ENCODE peak calls at places on chromosomes 6 and 20, in seven cellular contexts. One of them, this sample, is unnamed.

GRCh38 chr6:15017251-15017650 is 228.6 kb upstream of the JARID2 start:
- DNase-seq in left lung: no peak
- DNase-seq in ascending aorta: no peak
- DNase-seq in hepatocyte: peak
- DNase-seq in CD4-positive, alpha-beta T cell: no peak
- DNase-seq in brain microvascular endothelial cell: peak
- DNase-seq in mammary epithelial cell: no peak
- DNase-seq in this sample: no peak

GRCh38 chr6:129567374-129567773 is 142.6 kb downstream of the ARHGAP18 start:
- DNase-seq in left lung: no peak
- DNase-seq in ascending aorta: no peak
- DNase-seq in hepatocyte: peak
- DNase-seq in CD4-positive, alpha-beta T cell: no peak
- DNase-seq in brain microvascular endothelial cell: peak
- DNase-seq in mammary epithelial cell: no peak
- DNase-seq in this sample: no peak

GRCh38 chr20:31670371-31671228 is 32.9 kb downstream of the COX4I2 start:
- DNase-seq in left lung: no peak
- DNase-seq in ascending aorta: peak
- DNase-seq in hepatocyte: no peak
- DNase-seq in CD4-positive, alpha-beta T cell: no peak
- DNase-seq in brain microvascular endothelial cell: peak
- DNase-seq in mammary epithelial cell: no peak
- DNase-seq in this sample: no peak

GRCh38 chr6:136607204-136607931 is 57.1 kb upstream of the MAP7 start:
- DNase-seq in left lung: no peak
- DNase-seq in ascending aorta: no peak
- DNase-seq in hepatocyte: no peak
- DNase-seq in CD4-positive, alpha-beta T cell: no peak
- DNase-seq in brain microvascular endothelial cell: no peak
- DNase-seq in mammary epithelial cell: peak
- DNase-seq in this sample: no peak

GRCh38 chr6:925656-926213 is 232.8 kb upstream of the EXOC2 start:
- DNase-seq in left lung: no peak
- DNase-seq in ascending aorta: no peak
- DNase-seq in hepatocyte: no peak
- DNase-seq in CD4-positive, alpha-beta T cell: no peak
- DNase-seq in brain microvascular endothelial cell: no peak
- DNase-seq in mammary epithelial cell: peak
- DNase-seq in this sample: no peak

GRCh38 chr6:70852667-70853246 is 104.1 kb downstream of the B3GAT2 start:
- DNase-seq in left lung: no peak
- DNase-seq in ascending aorta: no peak
- DNase-seq in hepatocyte: no peak
- DNase-seq in CD4-positive, alpha-beta T cell: no peak
- DNase-seq in brain microvascular endothelial cell: no peak
- DNase-seq in mammary epithelial cell: no peak
- DNase-seq in this sample: no peak

GRCh38 chr6:116447052-116447451 is 14.1 kb upstream of the CALHM6 start:
- DNase-seq in left lung: no peak
- DNase-seq in ascending aorta: no peak
- DNase-seq in hepatocyte: no peak
- DNase-seq in CD4-positive, alpha-beta T cell: no peak
- DNase-seq in brain microvascular endothelial cell: peak
- DNase-seq in mammary epithelial cell: no peak
- DNase-seq in this sample: no peak

GRCh38 chr6:47047479-47048411 is 5.6 kb upstream of the ADGRF1 start:
- DNase-seq in left lung: no peak
- DNase-seq in ascending aorta: peak
- DNase-seq in hepatocyte: peak
- DNase-seq in CD4-positive, alpha-beta T cell: no peak
- DNase-seq in brain microvascular endothelial cell: peak
- DNase-seq in mammary epithelial cell: peak
- DNase-seq in this sample: peak

GRCh38 chr6:138909511-138909910 is 78.5 kb downstream of the REPS1 start:
- DNase-seq in left lung: no peak
- DNase-seq in ascending aorta: no peak
- DNase-seq in hepatocyte: no peak
- DNase-seq in CD4-positive, alpha-beta T cell: no peak
- DNase-seq in brain microvascular endothelial cell: no peak
- DNase-seq in mammary epithelial cell: no peak
- DNase-seq in this sample: no peak

GRCh38 chr6:33672808-33673207 is 38.7 kb downstream of the UQCC2 start:
- DNase-seq in left lung: no peak
- DNase-seq in ascending aorta: peak
- DNase-seq in hepatocyte: peak
- DNase-seq in CD4-positive, alpha-beta T cell: no peak
- DNase-seq in brain microvascular endothelial cell: peak
- DNase-seq in mammary epithelial cell: peak
- DNase-seq in this sample: no peak

GRCh38 chr6:30260036-30260504 is 46.9 kb upstream of the TRIM26 start:
- DNase-seq in left lung: peak
- DNase-seq in ascending aorta: no peak
- DNase-seq in hepatocyte: peak
- DNase-seq in CD4-positive, alpha-beta T cell: no peak
- DNase-seq in brain microvascular endothelial cell: no peak
- DNase-seq in mammary epithelial cell: no peak
- DNase-seq in this sample: no peak

GRCh38 chr20:43669332-43669731 is 2.4 kb downstream of the MYBL2 start:
- DNase-seq in left lung: no peak
- DNase-seq in ascending aorta: no peak
- DNase-seq in hepatocyte: no peak
- DNase-seq in CD4-positive, alpha-beta T cell: no peak
- DNase-seq in brain microvascular endothelial cell: peak
- DNase-seq in mammary epithelial cell: peak
- DNase-seq in this sample: no peak

GRCh38 chr6:148857817-148858390 is 111.1 kb downstream of the UST start:
- DNase-seq in left lung: no peak
- DNase-seq in ascending aorta: no peak
- DNase-seq in hepatocyte: no peak
- DNase-seq in CD4-positive, alpha-beta T cell: no peak
- DNase-seq in brain microvascular endothelial cell: peak
- DNase-seq in mammary epithelial cell: peak
- DNase-seq in this sample: no peak

GRCh38 chr6:112331306-112331705 is 15.8 kb upstream of the RFPL4B start:
- DNase-seq in left lung: no peak
- DNase-seq in ascending aorta: no peak
- DNase-seq in hepatocyte: no peak
- DNase-seq in CD4-positive, alpha-beta T cell: no peak
- DNase-seq in brain microvascular endothelial cell: no peak
- DNase-seq in mammary epithelial cell: peak
- DNase-seq in this sample: no peak

GRCh38 chr6:112332274-112332673 is 14.9 kb upstream of the RFPL4B start:
- DNase-seq in left lung: no peak
- DNase-seq in ascending aorta: no peak
- DNase-seq in hepatocyte: no peak
- DNase-seq in CD4-positive, alpha-beta T cell: no peak
- DNase-seq in brain microvascular endothelial cell: no peak
- DNase-seq in mammary epithelial cell: no peak
- DNase-seq in this sample: no peak

GRCh38 chr6:112330877-112331260 is 16.3 kb upstream of the RFPL4B start:
- DNase-seq in left lung: no peak
- DNase-seq in ascending aorta: no peak
- DNase-seq in hepatocyte: no peak
- DNase-seq in CD4-positive, alpha-beta T cell: no peak
- DNase-seq in brain microvascular endothelial cell: no peak
- DNase-seq in mammary epithelial cell: no peak
- DNase-seq in this sample: no peak

GRCh38 chr6:112325449-112325848 is 21.7 kb upstream of the RFPL4B start:
- DNase-seq in left lung: no peak
- DNase-seq in ascending aorta: no peak
- DNase-seq in hepatocyte: no peak
- DNase-seq in CD4-positive, alpha-beta T cell: no peak
- DNase-seq in brain microvascular endothelial cell: no peak
- DNase-seq in mammary epithelial cell: no peak
- DNase-seq in this sample: no peak

GRCh38 chr6:112330071-112330876 is 16.9 kb upstream of the RFPL4B start:
- DNase-seq in left lung: no peak
- DNase-seq in ascending aorta: no peak
- DNase-seq in hepatocyte: no peak
- DNase-seq in CD4-positive, alpha-beta T cell: no peak
- DNase-seq in brain microvascular endothelial cell: no peak
- DNase-seq in mammary epithelial cell: peak
- DNase-seq in this sample: no peak
- TF ChIP-seq CTCF in left lung: no peak
- TF ChIP-seq CTCF in ascending aorta: no peak
- TF ChIP-seq CTCF in hepatocyte: no peak
- TF ChIP-seq CTCF in CD4-positive, alpha-beta T cell: no peak
- TF ChIP-seq CTCF in brain microvascular endothelial cell: peak
- TF ChIP-seq CTCF in mammary epithelial cell: peak
- TF ChIP-seq CTCF in this sample: no peak

GRCh38 chr20:63172726-63173125 is 43.2 kb downstream of the YTHDF1 start:
- DNase-seq in left lung: no peak
- DNase-seq in ascending aorta: no peak
- DNase-seq in hepatocyte: no peak
- DNase-seq in CD4-positive, alpha-beta T cell: no peak
- DNase-seq in brain microvascular endothelial cell: no peak
- DNase-seq in mammary epithelial cell: no peak
- DNase-seq in this sample: no peak
- TF ChIP-seq CTCF in left lung: no peak
- TF ChIP-seq CTCF in ascending aorta: no peak
- TF ChIP-seq CTCF in hepatocyte: no peak
- TF ChIP-seq CTCF in CD4-positive, alpha-beta T cell: no peak
- TF ChIP-seq CTCF in brain microvascular endothelial cell: peak
- TF ChIP-seq CTCF in mammary epithelial cell: peak
- TF ChIP-seq CTCF in this sample: no peak

DNA sequence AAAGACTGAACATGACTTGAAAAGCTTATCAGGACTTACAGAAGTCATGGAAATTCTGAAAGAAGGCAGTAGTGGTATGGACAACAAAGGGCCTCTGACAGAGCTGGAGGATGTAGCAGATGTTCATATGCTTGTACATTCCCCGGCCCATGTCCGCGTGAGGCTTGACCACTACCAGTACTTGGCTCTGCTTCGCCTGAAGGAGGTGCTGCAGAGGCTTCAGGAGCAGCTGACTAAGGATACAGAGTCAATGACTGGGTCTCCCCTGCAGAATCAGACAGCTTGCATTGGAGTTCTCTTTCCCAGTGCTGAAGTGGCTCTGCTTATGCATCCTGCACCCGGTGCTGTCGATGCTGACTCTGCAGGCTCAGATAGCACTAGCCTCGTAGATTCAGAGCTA is 29.2 kb downstream of the TAF11 start:
- DNase-seq in left lung: no peak
- DNase-seq in ascending aorta: no peak
- DNase-seq in hepatocyte: no peak
- DNase-seq in CD4-positive, alpha-beta T cell: no peak
- DNase-seq in brain microvascular endothelial cell: no peak
- DNase-seq in mammary epithelial cell: no peak
- DNase-seq in this sample: no peak
- TF ChIP-seq CTCF in left lung: no peak
- TF ChIP-seq CTCF in ascending aorta: no peak
- TF ChIP-seq CTCF in hepatocyte: no peak
- TF ChIP-seq CTCF in CD4-positive, alpha-beta T cell: no peak
- TF ChIP-seq CTCF in brain microvascular endothelial cell: peak
- TF ChIP-seq CTCF in mammary epithelial cell: no peak
- TF ChIP-seq CTCF in this sample: no peak

GRCh38 chr20:33162753-33163152 is 5.2 kb upstream of the BPIFA2 start:
- DNase-seq in left lung: no peak
- DNase-seq in ascending aorta: no peak
- DNase-seq in hepatocyte: no peak
- DNase-seq in CD4-positive, alpha-beta T cell: no peak
- DNase-seq in brain microvascular endothelial cell: no peak
- DNase-seq in mammary epithelial cell: no peak
- DNase-seq in this sample: no peak
- TF ChIP-seq CTCF in left lung: no peak
- TF ChIP-seq CTCF in ascending aorta: no peak
- TF ChIP-seq CTCF in hepatocyte: no peak
- TF ChIP-seq CTCF in CD4-positive, alpha-beta T cell: no peak
- TF ChIP-seq CTCF in brain microvascular endothelial cell: no peak
- TF ChIP-seq CTCF in mammary epithelial cell: no peak
- TF ChIP-seq CTCF in this sample: no peak

GRCh38 chr6:56803594-56803993 is 151.3 kb upstream of the BEND6 start:
- DNase-seq in left lung: no peak
- DNase-seq in ascending aorta: no peak
- DNase-seq in hepatocyte: no peak
- DNase-seq in CD4-positive, alpha-beta T cell: no peak
- DNase-seq in brain microvascular endothelial cell: peak
- DNase-seq in mammary epithelial cell: no peak
- DNase-seq in this sample: no peak

GRCh38 chr6:56806368-56806767 is 148.5 kb upstream of the BEND6 start:
- DNase-seq in left lung: no peak
- DNase-seq in ascending aorta: no peak
- DNase-seq in hepatocyte: no peak
- DNase-seq in CD4-positive, alpha-beta T cell: no peak
- DNase-seq in brain microvascular endothelial cell: no peak
- DNase-seq in mammary epithelial cell: no peak
- DNase-seq in this sample: no peak

GRCh38 chr6:56804996-56805395 is 149.9 kb upstream of the BEND6 start:
- DNase-seq in left lung: no peak
- DNase-seq in ascending aorta: no peak
- DNase-seq in hepatocyte: no peak
- DNase-seq in CD4-positive, alpha-beta T cell: no peak
- DNase-seq in brain microvascular endothelial cell: peak
- DNase-seq in mammary epithelial cell: peak
- DNase-seq in this sample: no peak

GRCh38 chr6:56799966-56800365 is 154.9 kb upstream of the BEND6 start:
- DNase-seq in left lung: no peak
- DNase-seq in ascending aorta: no peak
- DNase-seq in hepatocyte: no peak
- DNase-seq in CD4-positive, alpha-beta T cell: no peak
- DNase-seq in brain microvascular endothelial cell: no peak
- DNase-seq in mammary epithelial cell: no peak
- DNase-seq in this sample: no peak

GRCh38 chr6:56802570-56802969 is 152.3 kb upstream of the BEND6 start:
- DNase-seq in left lung: no peak
- DNase-seq in ascending aorta: no peak
- DNase-seq in hepatocyte: no peak
- DNase-seq in CD4-positive, alpha-beta T cell: no peak
- DNase-seq in brain microvascular endothelial cell: peak
- DNase-seq in mammary epithelial cell: peak
- DNase-seq in this sample: no peak
- TF ChIP-seq CTCF in left lung: no peak
- TF ChIP-seq CTCF in ascending aorta: no peak
- TF ChIP-seq CTCF in hepatocyte: no peak
- TF ChIP-seq CTCF in CD4-positive, alpha-beta T cell: no peak
- TF ChIP-seq CTCF in brain microvascular endothelial cell: no peak
- TF ChIP-seq CTCF in mammary epithelial cell: no peak
- TF ChIP-seq CTCF in this sample: no peak

GRCh38 chr6:24564081-24564480 is 69.3 kb downstream of the ALDH5A1 start:
- DNase-seq in left lung: no peak
- DNase-seq in ascending aorta: no peak
- DNase-seq in hepatocyte: no peak
- DNase-seq in CD4-positive, alpha-beta T cell: no peak
- DNase-seq in brain microvascular endothelial cell: no peak
- DNase-seq in mammary epithelial cell: no peak
- DNase-seq in this sample: no peak
- TF ChIP-seq CTCF in left lung: no peak
- TF ChIP-seq CTCF in ascending aorta: no peak
- TF ChIP-seq CTCF in hepatocyte: no peak
- TF ChIP-seq CTCF in CD4-positive, alpha-beta T cell: no peak
- TF ChIP-seq CTCF in brain microvascular endothelial cell: no peak
- TF ChIP-seq CTCF in mammary epithelial cell: no peak
- TF ChIP-seq CTCF in this sample: no peak

GRCh38 chr6:38973178-38974057 is 75.2 kb upstream of the GLP1R start:
- DNase-seq in left lung: no peak
- DNase-seq in ascending aorta: no peak
- DNase-seq in hepatocyte: peak
- DNase-seq in CD4-positive, alpha-beta T cell: no peak
- DNase-seq in brain microvascular endothelial cell: peak
- DNase-seq in mammary epithelial cell: peak
- DNase-seq in this sample: no peak
- TF ChIP-seq CTCF in left lung: peak
- TF ChIP-seq CTCF in ascending aorta: peak
- TF ChIP-seq CTCF in hepatocyte: peak
- TF ChIP-seq CTCF in CD4-positive, alpha-beta T cell: peak
- TF ChIP-seq CTCF in brain microvascular endothelial cell: peak
- TF ChIP-seq CTCF in mammary epithelial cell: peak
- TF ChIP-seq CTCF in this sample: no peak

This sample was measured in CD14-positive monocyte.